ENCODE peak calls at places on chromosomes 4 and X, in five cellular contexts. D is uterus; W is T-cell; F is stimulated activated naive CD8-positive, alpha-beta T cell treated with anti-CD3 and anti-CD28 coated beads, Interleukin-15, Interleukin-2, amounts not matched to agents 100 U/mL and 50 U/mL, for 24 hours; Y is HT-29. A is an unnamed sample.

GRCh38 chr4:1463088-1463926 is 57.1 kb upstream of the NKX1-1 start:
- DNase-seq in D (peak), W (no peak), F (no peak), Y (no peak), A (no peak)

GRCh38 chr4:27338530-27338929 is 477.9 kb downstream of the STIM2 start:
- DNase-seq in D (no peak), W (no peak), F (no peak), Y (no peak), A (no peak)

GRCh38 chrX:65406532-65406931 is 128.1 kb downstream of the LAS1L start:
- DNase-seq in D (no peak), W (no peak), F (peak), Y (no peak), A (no peak)

GRCh38 chr4:164343472-164343976 is 410.4 kb upstream of the SMIM31 start:
- DNase-seq in D (no peak), W (no peak), F (no peak), Y (no peak), A (no peak)

GRCh38 chr4:13126976-13127910 is 356.9 kb downstream of the RAB28 start:
- DNase-seq in D (no peak), W (no peak), F (no peak), Y (peak), A (no peak)

GRCh38 chr4:78784255-78784654 is 8.1 kb downstream of the BMP2K start:
- DNase-seq in D (no peak), W (no peak), F (no peak), Y (no peak), A (no peak)

GRCh38 chr4:148633720-148634119 is 191.5 kb upstream of the NR3C2 start:
- DNase-seq in D (no peak), W (no peak), F (no peak), Y (no peak), A (no peak)

GRCh38 chrX:37753384-37753783 is 26.5 kb upstream of the CYBB start:
- DNase-seq in D (no peak), W (no peak), F (no peak), Y (no peak), A (no peak)

GRCh38 chr4:176921256-176921655 is 128.5 kb upstream of the VEGFC start:
- DNase-seq in D (no peak), W (no peak), F (no peak), Y (no peak), A (no peak)